ENCODE peak calls at places on chromosomes 12 and 14, in eight cellular contexts. M is cardiac fibroblast; Y is EL; A is pons; Q is GM20000; X is activated naive CD8-positive, alpha-beta T cell treated with anti-CD3 and anti-CD28 coated beads for 36 hours; E is CD8-positive, alpha-beta memory T cell; I is H9. F is an unnamed sample.

GRCh38 chr12:39839072-39839471 is 219.5 kb upstream of the ABCD2 start:
- DNase-seq in M (no peak), Y (no peak), A (no peak), Q (no peak), X (no peak), E (no peak), I (no peak), F (no peak)

GRCh38 chr14:64705406-64706118 is 1.3 kb downstream of the PLEKHG3 start:
- DNase-seq in M (no peak), Y (peak; percentile 37), A (peak; percentile 72), Q (peak; percentile 32), X (no peak), E (no peak), I (no peak), F (no peak)

GRCh38 chr14:57462551-57462950 is 31.1 kb downstream of the CCDC198 start:
- DNase-seq in M (no peak), Y (no peak), A (no peak), Q (no peak), X (no peak), E (no peak), I (no peak), F (no peak)

GRCh38 chr14:73263606-73264005 is 26.3 kb downstream of the PAPLN start:
- DNase-seq in M (no peak), Y (no peak), A (no peak), Q (no peak), X (no peak), E (no peak), I (no peak), F (no peak)

GRCh38 chr14:86091811-86092210 is 561.9 kb downstream of the FLRT2 start:
- DNase-seq in M (no peak), Y (no peak), A (no peak), Q (no peak), X (no peak), E (no peak), I (no peak), F (no peak)

GRCh38 chr12:116975779-116976393 is 65.1 kb downstream of the FBXW8 start:
- DNase-seq in M (peak; percentile 30), Y (no peak), A (no peak), Q (no peak), X (no peak), E (no peak), I (no peak), F (no peak)

GRCh38 chr14:63782683-63783389 is 55.0 kb upstream of the SGPP1 start:
- DNase-seq in M (no peak), Y (no peak), A (no peak), Q (no peak), X (no peak), E (no peak), I (no peak), F (no peak)

GRCh38 chr12:96303656-96304055 is 96.6 kb downstream of the CDK17 start:
- DNase-seq in M (peak; percentile 43), Y (no peak), A (peak; percentile 34), Q (no peak), X (no peak), E (no peak), I (no peak), F (no peak)

GRCh38 chr12:92469837-92470236 is 233.0 kb upstream of the PLEKHG7 start:
- DNase-seq in M (peak; percentile 20), Y (no peak), A (no peak), Q (no peak), X (no peak), E (no peak), I (no peak), F (peak; percentile 73)

GRCh38 chr12:92673756-92674155 is 29.0 kb upstream of the PLEKHG7 start:
- DNase-seq in M (no peak), Y (no peak), A (no peak), Q (no peak), X (no peak), E (no peak), I (no peak), F (peak; percentile 10)

GRCh38 chr14:90060312-90060964 is 1.4 kb upstream of the KCNK13 start:
- DNase-seq in M (peak; percentile 56), Y (peak; percentile 69), A (peak; percentile 58), Q (peak; percentile 88), X (peak; percentile 70), E (no peak), I (peak; percentile 83), F (peak; percentile 72)

GRCh38 chr14:57326253-57326652 is 57.5 kb downstream of the AP5M1 start:
- DNase-seq in M (no peak), Y (no peak), A (no peak), Q (peak; percentile 69), X (no peak), E (no peak), I (no peak), F (peak; percentile 34)

GRCh38 chr12:3753549-3754284 is 808 bp upstream of the CRACR2A start:
- DNase-seq in M (peak; percentile 50), Y (no peak), A (no peak), Q (no peak), X (no peak), E (no peak), I (peak; percentile 34), F (peak; percentile 21)

GRCh38 chr14:104584557-104584956 is 5.0 kb downstream of the C14orf180 start:
- DNase-seq in M (no peak), Y (no peak), A (no peak), Q (no peak), X (no peak), E (no peak), I (no peak), F (no peak)

GRCh38 chr14:52910597-52910996 is 40.3 kb downstream of the FERMT2 start:
- DNase-seq in M (peak; percentile 59), Y (no peak), A (no peak), Q (no peak), X (no peak), E (no peak), I (no peak), F (no peak)

GRCh38 chr14:102557434-102558226 is 34.8 kb upstream of the RCOR1 start:
- DNase-seq in M (no peak), Y (no peak), A (no peak), Q (no peak), X (no peak), E (no peak), I (no peak), F (no peak)

GRCh38 chr12:64595863-64596793 is 14.2 kb upstream of the RASSF3 start:
- DNase-seq in M (no peak), Y (no peak), A (no peak), Q (no peak), X (no peak), E (no peak), I (no peak), F (no peak)

GRCh38 chr14:74509587-74510210 is 16.1 kb downstream of the ISCA2 start:
- DNase-seq in M (no peak), Y (no peak), A (no peak), Q (no peak), X (no peak), E (no peak), I (peak; percentile 23), F (no peak)

GRCh38 chr14:99029916-99030305 is 242.1 kb downstream of the BCL11B start:
- DNase-seq in M (no peak), Y (no peak), A (no peak), Q (no peak), X (no peak), E (no peak), I (no peak), F (no peak)

GRCh38 chr14:61386173-61386772 is 64.9 kb downstream of the PRKCH start:
- DNase-seq in M (no peak), Y (no peak), A (no peak), Q (no peak), X (no peak), E (no peak), I (no peak), F (no peak)

GRCh38 chr14:96997996-96998395 is 200.8 kb downstream of the VRK1 start:
- DNase-seq in M (no peak), Y (no peak), A (no peak), Q (no peak), X (no peak), E (no peak), I (no peak), F (no peak)

GRCh38 chr14:32370720-32371119 is 41.6 kb downstream of the AKAP6 start:
- DNase-seq in M (peak; percentile 49), Y (peak; percentile 71), A (no peak), Q (no peak), X (no peak), E (no peak), I (no peak), F (no peak)

GRCh38 chr12:26493656-26494055 is 298.3 kb downstream of the SSPN start:
- DNase-seq in M (no peak), Y (no peak), A (no peak), Q (no peak), X (no peak), E (no peak), I (no peak), F (no peak)

GRCh38 chr12:72015895-72016294 is 77.2 kb downstream of the TPH2 start:
- DNase-seq in M (no peak), Y (no peak), A (no peak), Q (no peak), X (no peak), E (no peak), I (no peak), F (no peak)

GRCh38 chr12:104142543-104142942 is 4.5 kb upstream of the NFYB start:
- DNase-seq in M (no peak), Y (no peak), A (no peak), Q (no peak), X (no peak), E (no peak), I (no peak), F (no peak)

GRCh38 chr12:11307143-11307542 is 3.1 kb downstream of the PRB4 start:
- DNase-seq in M (no peak), Y (no peak), A (no peak), Q (no peak), X (no peak), E (no peak), I (no peak), F (no peak)

GRCh38 chr12:53059434-53060063 is 9.7 kb downstream of the TNS2 start:
- DNase-seq in M (no peak), Y (no peak), A (no peak), Q (no peak), X (no peak), E (no peak), I (no peak), F (no peak)

GRCh38 chr14:35875296-35875695 is 49.2 kb downstream of the BRMS1L start:
- DNase-seq in M (peak; percentile 51), Y (no peak), A (no peak), Q (no peak), X (no peak), E (no peak), I (no peak), F (no peak)

GRCh38 chr12:6451348-6452244 is at the start of gene TAPBPL:
- DNase-seq in M (peak; percentile 87), Y (peak; percentile 85), A (peak; percentile 94), Q (peak; percentile 73), X (peak; percentile 85), E (peak; percentile 77), I (peak; percentile 73), F (peak; percentile 95)

GRCh38 chr14:90426031-90426540 is 29.3 kb downstream of the CALM1 start:
- DNase-seq in M (no peak), Y (no peak), A (no peak), Q (no peak), X (no peak), E (no peak), I (no peak), F (no peak)

GRCh38 chr14:37157987-37158386 is 14.4 kb downstream of the SLC25A21 start:
- DNase-seq in M (no peak), Y (no peak), A (no peak), Q (no peak), X (no peak), E (no peak), I (no peak), F (no peak)